ENCODE peak calls at places on chromosomes 5 and 9, in ten cellular contexts. L is heart right ventricle, I is stomach, Z is neural progenitor cell, G is suprapubic skin, C is colonic mucosa, S is heart left ventricle, K is pancreas, N is IMR-90, F is GM23338. V is an unnamed sample.

GRCh38 chr5:23742701-23743100 is 235.3 kb downstream of the PRDM9 start:
- DNase-seq in L (no peak), I (no peak), Z (no peak), G (no peak), C (no peak), S (no peak), K (no peak), N (no peak), F (no peak), V (no peak)

GRCh38 chr9:70080481-70081119 is 37.0 kb downstream of the MAMDC2 start:
- DNase-seq in L (peak; percentile 69), I (no peak), Z (no peak), G (peak; percentile 73), C (no peak), S (peak; percentile 54), K (peak; percentile 45), N (peak; percentile 74), F (peak; percentile 48), V (peak; percentile 57)

GRCh38 chr9:124263800-124264426 is 6.2 kb downstream of the NEK6 start:
- DNase-seq in L (no peak), I (no peak), Z (no peak), G (no peak), C (no peak), S (no peak), K (no peak), N (no peak), F (no peak), V (no peak)

GRCh38 chr5:162068412-162068811 is 839 bp downstream of the GABRG2 start:
- DNase-seq in L (peak; percentile 16), I (no peak), Z (peak; percentile 94), G (no peak), C (peak; percentile 16), S (no peak), K (peak; percentile 17), N (no peak), F (peak; percentile 97), V (no peak)

GRCh38 chr5:41956943-41957342 is 31.9 kb downstream of the FBXO4 start:
- DNase-seq in L (no peak), I (no peak), Z (no peak), G (no peak), C (no peak), S (no peak), K (no peak), N (no peak), F (no peak), V (no peak)

GRCh38 chr5:174573210-174574014 is 151.0 kb upstream of the MSX2 start:
- DNase-seq in L (no peak), I (no peak), Z (peak; percentile 21), G (no peak), C (no peak), S (no peak), K (no peak), N (peak; percentile 19), F (no peak), V (no peak)

GRCh38 chr5:174571662-174572397 is 152.6 kb upstream of the MSX2 start:
- DNase-seq in L (peak; percentile 77), I (peak; percentile 49), Z (peak; percentile 17), G (no peak), C (peak; percentile 50), S (peak; percentile 41), K (peak; percentile 28), N (peak; percentile 98), F (peak; percentile 52), V (peak; percentile 82)

GRCh38 chr9:95415158-95415557 is 97.6 kb upstream of the FANCC start:
- DNase-seq in L (no peak), I (no peak), Z (no peak), G (no peak), C (no peak), S (no peak), K (no peak), N (peak; percentile 81), F (no peak), V (no peak)

GRCh38 chr9:33024126-33024965 is 727 bp upstream of the DNAJA1 start:
- DNase-seq in L (no peak), I (no peak), Z (peak; percentile 23), G (no peak), C (peak; percentile 32), S (no peak), K (no peak), N (peak; percentile 22), F (no peak), V (no peak)

GRCh38 chr5:178078197-178078995 is 34.9 kb upstream of the N4BP3 start:
- DNase-seq in L (no peak), I (peak; percentile 67), Z (no peak), G (no peak), C (no peak), S (no peak), K (no peak), N (peak; percentile 82), F (no peak), V (peak; percentile 55)

GRCh38 chr5:160119142-160119904 is at the start of gene PWWP2A:
- DNase-seq in L (peak; percentile 100), I (peak; percentile 99), Z (peak; percentile 100), G (peak; percentile 100), C (peak; percentile 100), S (peak; percentile 99), K (peak; percentile 100), N (peak; percentile 100), F (peak; percentile 100), V (peak; percentile 100)
- TF ChIP-seq CTCF in L (no peak), I (no peak), Z (peak; percentile 39), G (no peak), C (no peak), S (no peak), K (no peak), N (peak; percentile 9), F (no peak), V (peak; percentile 1)

DNA sequence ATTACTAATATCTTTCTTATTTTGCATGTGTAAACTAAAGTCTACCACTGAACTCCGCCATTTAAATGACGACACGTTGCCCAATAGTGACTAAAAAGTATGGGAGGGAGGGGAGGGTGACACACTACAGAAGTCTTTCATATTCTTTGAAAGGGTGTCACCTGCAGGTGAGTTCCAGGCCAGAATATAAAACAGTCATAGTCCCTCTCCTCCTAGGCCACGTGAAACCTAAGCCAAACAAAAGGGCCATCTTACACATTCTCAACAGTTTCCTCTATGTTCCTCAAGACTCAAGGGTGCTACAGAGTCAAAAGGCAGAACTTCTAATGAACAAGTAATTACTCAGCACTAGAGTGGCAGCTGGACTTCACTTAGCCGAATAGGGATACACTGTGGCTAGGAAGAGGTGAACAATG is 6.4 kb downstream of the CEMIP2 start:
- DNase-seq in L (no peak), I (no peak), Z (no peak), G (no peak), C (peak; percentile 28), S (no peak), K (no peak), N (no peak), F (no peak), V (no peak)
- H3K4me3 ChIP-seq in L (no peak overlapping the region), I (no peak overlapping the region), Z (peak overlapping the region; percentile 92), G (no peak overlapping the region), C (no peak overlapping the region), S (no peak overlapping the region), K (no peak overlapping the region), N (no peak overlapping the region), F (no peak overlapping the region), V (no peak overlapping the region)

GRCh38 chr9:21795483-21795882 is 7.0 kb upstream of the MTAP start:
- DNase-seq in L (no peak), I (no peak), Z (no peak), G (no peak), C (no peak), S (no peak), K (no peak), N (no peak), F (no peak), V (no peak)
- H3K27me3 ChIP-seq in L (peaks cover 47% of the 10 kb centered on the region), I (no peaks in the 10 kb centered on the region), Z (peaks cover 100% of the 10 kb centered on the region), G (peaks cover 21% of the 10 kb centered on the region), C (no peaks in the 10 kb centered on the region), S (no peaks in the 10 kb centered on the region), K (peaks cover 4% of the 10 kb centered on the region), N (no peaks in the 10 kb centered on the region), F (peaks cover 44% of the 10 kb centered on the region), V (no peaks in the 10 kb centered on the region)

GRCh38 chr9:93391898-93392297 is 59.6 kb upstream of the FAM120A start:
- DNase-seq in L (no peak), I (no peak), Z (no peak), G (no peak), C (peak; percentile 81), S (no peak), K (no peak), N (no peak), F (peak; percentile 13), V (no peak)
- TF ChIP-seq CTCF in L (no peak), I (no peak), Z (no peak), G (no peak), C (no peak), S (no peak), K (no peak), N (no peak), F (peak; percentile 46), V (no peak)

GRCh38 chr9:104388071-104388470 is 116.0 kb upstream of the OR13F1 start:
- DNase-seq in L (no peak), I (no peak), Z (no peak), G (no peak), C (no peak), S (no peak), K (no peak), N (no peak), F (no peak), V (no peak)

GRCh38 chr9:104386020-104386419 is 118.0 kb upstream of the OR13F1 start:
- DNase-seq in L (no peak), I (no peak), Z (no peak), G (no peak), C (no peak), S (no peak), K (no peak), N (no peak), F (no peak), V (no peak)

DNA sequence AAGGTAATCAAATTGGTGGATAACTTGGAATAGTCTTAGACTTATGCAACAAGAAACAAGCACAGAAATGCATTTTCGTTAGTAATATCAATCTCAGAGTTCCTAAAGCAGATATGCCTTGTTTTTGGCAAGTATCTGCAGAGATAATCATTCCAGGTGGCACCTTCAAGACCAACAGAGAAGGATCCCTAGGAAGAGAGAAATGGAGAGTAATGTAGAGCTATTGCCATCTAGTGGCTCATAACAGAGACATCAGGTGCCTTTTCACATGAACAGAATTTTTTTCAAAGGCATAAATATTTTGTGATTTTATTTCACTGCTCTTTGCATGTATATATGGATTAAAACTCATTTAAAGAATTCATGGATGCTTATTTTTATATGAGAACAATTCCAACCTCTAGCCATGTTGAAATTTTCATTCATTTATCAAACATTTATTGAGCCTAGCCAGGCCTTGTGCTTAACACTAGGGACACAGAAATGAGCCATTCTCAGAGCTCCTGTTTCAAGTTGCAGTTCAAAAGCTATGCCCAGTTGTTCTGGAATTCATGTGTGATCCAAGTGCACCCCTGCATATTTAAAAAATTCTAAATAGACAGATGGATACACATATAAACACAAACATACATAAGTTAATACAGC is 117.5 kb upstream of the OR13F1 start:
- DNase-seq in L (no peak), I (no peak), Z (peak; percentile 54), G (no peak), C (no peak), S (no peak), K (no peak), N (peak; percentile 20), F (peak; percentile 71), V (no peak)
- H3K4me3 ChIP-seq in L (no peak overlapping the region), I (no peak overlapping the region), Z (no peak overlapping the region), G (no peak overlapping the region), C (no peak overlapping the region), S (no peak overlapping the region), K (no peak overlapping the region), N (no peak overlapping the region), F (no peak overlapping the region), V (no peak overlapping the region)